ENCODE peak calls at places on chromosomes 4 and X, in five cellular contexts. One of them, this sample, is unnamed. For H3K27me3 and H3K36me3, the result is how much of the 10 kb centered on the place peaks cover.

GRCh38 chr4:24137963-24138601 is 248.2 kb upstream of the PPARGC1A start:
- DNase-seq in heart right ventricle: no peak
- DNase-seq in BJ: no peak
- DNase-seq in GM12878: no peak
- DNase-seq in lung: no peak
- DNase-seq in this sample: no peak

GRCh38 chr4:114132830-114133229 is 153.4 kb upstream of the ARSJ start:
- DNase-seq in lung: no peak
- DNase-seq in BJ: no peak
- DNase-seq in heart right ventricle: no peak
- DNase-seq in GM12878: no peak
- DNase-seq in this sample: no peak

GRCh38 chrX:153968754-153969124 is 2.9 kb downstream of the HCFC1 start:
- DNase-seq in heart right ventricle: no peak
- DNase-seq in lung: no peak
- DNase-seq in GM12878: no peak
- DNase-seq in BJ: no peak
- DNase-seq in this sample: peak

GRCh38 chrX:69031971-69032391 is 133.3 kb downstream of the PJA1 start:
- DNase-seq in GM12878: no peak
- DNase-seq in BJ: no peak
- DNase-seq in lung: peak
- DNase-seq in heart right ventricle: no peak
- DNase-seq in this sample: no peak

GRCh38 chr4:146340798-146341197 is 126.5 kb downstream of the REELD1 start:
- DNase-seq in lung: no peak
- DNase-seq in BJ: no peak
- DNase-seq in GM12878: no peak
- DNase-seq in heart right ventricle: no peak
- DNase-seq in this sample: no peak

GRCh38 chr4:10456270-10457254 is 664 bp downstream of the ZNF518B start:
- DNase-seq in GM12878: no peak
- DNase-seq in heart right ventricle: peak
- DNase-seq in BJ: no peak
- DNase-seq in lung: peak
- DNase-seq in this sample: peak

GRCh38 chr4:106628616-106629606 is 260.3 kb upstream of the GIMD1 start:
- DNase-seq in BJ: no peak
- DNase-seq in GM12878: no peak
- DNase-seq in heart right ventricle: no peak
- DNase-seq in lung: no peak
- DNase-seq in this sample: no peak

GRCh38 chrX:66638591-66639500 is at the start of gene EDA2R:
- DNase-seq in lung: peak
- DNase-seq in BJ: peak
- DNase-seq in GM12878: peak
- DNase-seq in heart right ventricle: no peak
- DNase-seq in this sample: peak

GRCh38 chr4:101419324-101420135 is 72.2 kb upstream of the PPP3CA start:
- DNase-seq in BJ: peak
- DNase-seq in heart right ventricle: no peak
- DNase-seq in lung: no peak
- DNase-seq in GM12878: peak
- DNase-seq in this sample: no peak

GRCh38 chrX:66676413-66676812 is 37.5 kb upstream of the EDA2R start:
- DNase-seq in lung: no peak
- DNase-seq in heart right ventricle: no peak
- DNase-seq in GM12878: no peak
- DNase-seq in BJ: no peak
- DNase-seq in this sample: no peak

GRCh38 chr4:100486496-100486895 is 31.3 kb downstream of the EMCN start:
- DNase-seq in GM12878: no peak
- DNase-seq in BJ: no peak
- DNase-seq in lung: no peak
- DNase-seq in heart right ventricle: no peak
- DNase-seq in this sample: no peak

GRCh38 chrX:64842492-64842891 is 133.8 kb downstream of the ZC4H2 start:
- DNase-seq in heart right ventricle: no peak
- DNase-seq in lung: no peak
- DNase-seq in BJ: no peak
- DNase-seq in GM12878: no peak
- DNase-seq in this sample: no peak

GRCh38 chr4:105170703-105171102 is 24.0 kb downstream of the TET2 start:
- DNase-seq in lung: no peak
- DNase-seq in BJ: no peak
- DNase-seq in GM12878: no peak
- DNase-seq in heart right ventricle: no peak
- DNase-seq in this sample: no peak

GRCh38 chrX:152155766-152156310 is 17.5 kb upstream of the MAGEA10 start:
- DNase-seq in heart right ventricle: no peak
- DNase-seq in lung: no peak
- DNase-seq in BJ: no peak
- DNase-seq in GM12878: no peak
- DNase-seq in this sample: no peak

GRCh38 chr4:37758226-37758625 is 68.3 kb upstream of the PGM2 start:
- DNase-seq in lung: peak
- DNase-seq in GM12878: no peak
- DNase-seq in BJ: no peak
- DNase-seq in heart right ventricle: no peak
- DNase-seq in this sample: no peak

GRCh38 chrX:133670394-133670793 is 255.1 kb upstream of the GPC4 start:
- DNase-seq in heart right ventricle: no peak
- DNase-seq in BJ: no peak
- DNase-seq in lung: no peak
- DNase-seq in GM12878: peak
- DNase-seq in this sample: peak

GRCh38 chrX:103446665-103447302 is 70.4 kb downstream of the BEX3 start:
- DNase-seq in lung: no peak
- DNase-seq in BJ: no peak
- DNase-seq in GM12878: no peak
- DNase-seq in heart right ventricle: no peak
- DNase-seq in this sample: no peak

GRCh38 chrX:27380163-27380845 is 82.8 kb downstream of the PPP4R3C start:
- DNase-seq in BJ: no peak
- DNase-seq in lung: no peak
- DNase-seq in GM12878: no peak
- DNase-seq in heart right ventricle: no peak
- DNase-seq in this sample: no peak

GRCh38 chr4:48271048-48271452 is 1.4 kb upstream of the TEC start:
- DNase-seq in BJ: no peak
- DNase-seq in heart right ventricle: no peak
- DNase-seq in GM12878: peak
- DNase-seq in lung: no peak
- DNase-seq in this sample: no peak

GRCh38 chrX:136183175-136183574 is 35.8 kb downstream of the FHL1 start:
- DNase-seq in BJ: no peak
- DNase-seq in GM12878: no peak
- DNase-seq in lung: no peak
- DNase-seq in heart right ventricle: no peak
- DNase-seq in this sample: no peak
- H3K27me3 ChIP-seq in BJ: under half
- H3K27me3 ChIP-seq in GM12878: under half
- H3K27me3 ChIP-seq in lung: under half
- H3K27me3 ChIP-seq in heart right ventricle: under half
- H3K27me3 ChIP-seq in this sample: under half

DNA sequence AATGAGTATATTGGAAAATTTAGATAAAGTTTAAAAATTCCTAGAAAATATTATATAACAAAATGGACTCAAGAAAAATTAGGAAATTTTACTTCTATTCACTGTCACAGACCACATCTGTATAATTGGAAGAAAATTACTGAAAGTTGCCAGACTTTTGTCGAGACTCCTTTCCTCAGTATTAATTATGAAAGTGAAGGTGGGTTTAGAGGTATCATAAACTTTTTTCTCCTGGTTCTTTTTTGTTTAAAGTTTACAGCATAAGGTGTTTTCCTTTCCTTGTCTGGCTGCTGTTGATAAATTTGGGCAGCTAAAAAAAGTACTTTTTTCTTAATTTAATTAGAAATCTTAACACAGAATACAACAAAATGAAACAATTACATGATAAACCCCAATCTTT is 6.7 kb upstream of the TEX13D start:
- DNase-seq in heart right ventricle: no peak
- DNase-seq in lung: no peak
- DNase-seq in BJ: no peak
- DNase-seq in GM12878: no peak
- DNase-seq in this sample: no peak
- H3K36me3 ChIP-seq in heart right ventricle: under half
- H3K36me3 ChIP-seq in lung: under half
- H3K36me3 ChIP-seq in BJ: under half
- H3K36me3 ChIP-seq in GM12878: under half
- H3K36me3 ChIP-seq in this sample: under half

GRCh38 chr4:158811704-158812103 is 42.9 kb downstream of the FNIP2 start:
- DNase-seq in BJ: no peak
- DNase-seq in heart right ventricle: no peak
- DNase-seq in lung: no peak
- DNase-seq in GM12878: no peak
- DNase-seq in this sample: no peak

GRCh38 chr4:158811216-158811540 is 42.4 kb downstream of the FNIP2 start:
- DNase-seq in GM12878: no peak
- DNase-seq in BJ: no peak
- DNase-seq in heart right ventricle: no peak
- DNase-seq in lung: no peak
- DNase-seq in this sample: no peak

GRCh38 chr4:158809611-158810486 is 41.0 kb downstream of the FNIP2 start:
- DNase-seq in heart right ventricle: no peak
- DNase-seq in BJ: peak
- DNase-seq in lung: no peak
- DNase-seq in GM12878: peak
- DNase-seq in this sample: no peak

GRCh38 chr4:158812133-158812532 is 43.3 kb downstream of the FNIP2 start:
- DNase-seq in lung: no peak
- DNase-seq in GM12878: no peak
- DNase-seq in BJ: no peak
- DNase-seq in heart right ventricle: no peak
- DNase-seq in this sample: no peak

DNA sequence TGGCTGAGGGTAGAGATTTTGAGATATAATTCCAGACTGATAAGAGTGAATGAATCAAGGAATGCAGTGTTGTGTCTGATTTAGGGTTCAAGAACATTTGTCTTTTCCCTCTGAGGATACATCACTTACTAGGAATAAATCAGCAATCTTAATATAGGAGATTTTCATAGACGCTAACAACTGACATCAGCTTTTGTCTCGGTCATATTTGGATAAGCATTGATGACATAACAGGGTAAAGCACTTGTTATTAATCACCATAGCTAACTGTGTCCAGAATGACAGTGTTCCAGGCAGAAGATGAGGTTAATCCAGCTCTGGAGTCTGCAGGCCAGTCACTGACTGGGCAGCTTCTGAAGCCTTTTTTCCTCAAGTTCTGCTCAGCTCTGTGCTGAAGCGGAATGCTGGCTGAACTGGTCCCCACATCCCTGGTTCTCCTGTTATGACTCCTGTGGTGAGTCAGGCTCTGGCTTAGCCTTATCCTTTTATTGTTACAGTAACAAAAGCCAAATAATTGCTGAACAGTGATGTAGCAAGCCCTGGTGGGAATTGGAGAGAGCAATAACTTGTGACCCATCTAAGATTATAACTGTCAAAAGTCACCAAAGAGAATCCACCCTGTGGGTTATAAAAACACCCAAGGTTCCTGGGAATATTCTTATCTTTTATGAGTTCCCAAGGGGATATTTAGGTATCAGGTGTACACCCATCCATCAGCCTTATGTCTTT is 41.8 kb downstream of the FNIP2 start:
- DNase-seq in GM12878: no peak
- DNase-seq in BJ: peak
- DNase-seq in lung: peak
- DNase-seq in heart right ventricle: no peak
- DNase-seq in this sample: no peak
- H3K27me3 ChIP-seq in GM12878: under half
- H3K27me3 ChIP-seq in BJ: under half
- H3K27me3 ChIP-seq in lung: under half
- H3K27me3 ChIP-seq in heart right ventricle: under half
- H3K27me3 ChIP-seq in this sample: under half

DNA sequence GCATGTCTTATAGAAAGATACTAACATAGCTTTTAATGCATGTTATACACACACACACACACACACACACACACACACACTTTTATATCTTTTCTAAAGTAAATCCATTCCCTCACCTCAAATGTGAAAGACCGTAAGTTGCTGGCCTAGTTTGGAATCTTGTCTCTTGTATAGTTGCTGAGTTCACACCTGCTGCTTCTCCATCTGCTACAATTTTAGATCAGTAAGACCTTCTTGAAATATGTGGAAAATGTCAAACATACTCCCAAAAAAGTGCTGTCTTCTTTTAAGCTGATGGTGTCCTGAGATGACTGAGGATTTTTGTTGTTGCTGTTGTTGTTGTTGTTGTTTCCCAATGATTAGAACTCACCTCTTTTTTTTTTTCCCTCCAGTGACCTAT is 121.3 kb downstream of the SNCA start:
- DNase-seq in GM12878: no peak
- DNase-seq in BJ: no peak
- DNase-seq in heart right ventricle: no peak
- DNase-seq in lung: no peak
- DNase-seq in this sample: no peak
- H3K36me3 ChIP-seq in GM12878: under half
- H3K36me3 ChIP-seq in BJ: under half
- H3K36me3 ChIP-seq in heart right ventricle: under half
- H3K36me3 ChIP-seq in lung: under half
- H3K36me3 ChIP-seq in this sample: under half

DNA sequence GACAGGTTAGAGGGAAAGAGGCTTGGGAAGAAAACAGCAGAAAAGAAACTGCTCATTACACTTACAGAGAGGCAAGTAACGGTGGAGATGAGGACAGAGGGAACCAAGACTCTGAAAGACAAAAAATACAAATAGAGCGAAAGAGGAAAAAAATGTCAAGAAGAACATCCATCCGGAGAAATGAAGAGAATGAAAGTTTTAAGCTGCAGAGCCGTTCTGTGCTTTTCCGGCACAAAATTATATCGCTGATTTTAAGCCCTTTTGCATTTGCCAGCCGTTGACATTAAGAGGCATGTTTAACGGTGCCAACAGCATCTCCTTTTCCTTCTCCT is 236 bp downstream of the PCDH10 start:
- DNase-seq in heart right ventricle: no peak
- DNase-seq in GM12878: no peak
- DNase-seq in lung: no peak
- DNase-seq in BJ: no peak
- DNase-seq in this sample: no peak
- H3K27me3 ChIP-seq in heart right ventricle: half or more
- H3K27me3 ChIP-seq in GM12878: under half
- H3K27me3 ChIP-seq in lung: under half
- H3K27me3 ChIP-seq in BJ: under half
- H3K27me3 ChIP-seq in this sample: half or more

This sample was measured in H7.